ENCODE peak calls at places on chromosomes 3 and 15, in four cellular contexts. One of them, this sample, is unnamed. For H3K4me1, the result is how much of the 10 kb centered on the place peaks cover.

GRCh38 chr3:161031134-161031533 is 74.0 kb downstream of the B3GALNT1 start:
- DNase-seq in trophoblast cell: peak
- DNase-seq in right cardiac atrium: no peak
- DNase-seq in aorta: no peak
- DNase-seq in this sample: no peak

GRCh38 chr3:139173372-139174108 is 128.8 kb upstream of the PRR23C start:
- DNase-seq in trophoblast cell: no peak
- DNase-seq in right cardiac atrium: peak
- DNase-seq in aorta: no peak
- DNase-seq in this sample: no peak

GRCh38 chr3:126480864-126481263 is 5.2 kb upstream of the ZXDC start:
- DNase-seq in trophoblast cell: no peak
- DNase-seq in right cardiac atrium: no peak
- DNase-seq in aorta: peak
- DNase-seq in this sample: peak

GRCh38 chr3:169636928-169637327 is 26.6 kb downstream of the MECOM start:
- DNase-seq in trophoblast cell: no peak
- DNase-seq in right cardiac atrium: no peak
- DNase-seq in aorta: no peak
- DNase-seq in this sample: no peak

GRCh38 chr3:188345223-188345622 is 191.3 kb downstream of the LPP start:
- DNase-seq in trophoblast cell: no peak
- DNase-seq in right cardiac atrium: no peak
- DNase-seq in aorta: no peak
- DNase-seq in this sample: no peak

GRCh38 chr3:31054032-31054431 is 159.6 kb upstream of the GADL1 start:
- DNase-seq in trophoblast cell: no peak
- DNase-seq in right cardiac atrium: no peak
- DNase-seq in aorta: no peak
- DNase-seq in this sample: no peak

GRCh38 chr3:43581343-43581742 is 40.5 kb downstream of the ANO10 start:
- DNase-seq in trophoblast cell: no peak
- DNase-seq in right cardiac atrium: no peak
- DNase-seq in aorta: no peak
- DNase-seq in this sample: no peak

GRCh38 chr3:59572106-59572505 is 522.3 kb upstream of the CFAP20DC start:
- DNase-seq in trophoblast cell: no peak
- DNase-seq in right cardiac atrium: no peak
- DNase-seq in aorta: no peak
- DNase-seq in this sample: no peak

GRCh38 chr3:77141423-77141822 is 101.5 kb downstream of the ROBO2 start:
- DNase-seq in trophoblast cell: no peak
- DNase-seq in right cardiac atrium: no peak
- DNase-seq in aorta: no peak
- DNase-seq in this sample: no peak

DNA sequence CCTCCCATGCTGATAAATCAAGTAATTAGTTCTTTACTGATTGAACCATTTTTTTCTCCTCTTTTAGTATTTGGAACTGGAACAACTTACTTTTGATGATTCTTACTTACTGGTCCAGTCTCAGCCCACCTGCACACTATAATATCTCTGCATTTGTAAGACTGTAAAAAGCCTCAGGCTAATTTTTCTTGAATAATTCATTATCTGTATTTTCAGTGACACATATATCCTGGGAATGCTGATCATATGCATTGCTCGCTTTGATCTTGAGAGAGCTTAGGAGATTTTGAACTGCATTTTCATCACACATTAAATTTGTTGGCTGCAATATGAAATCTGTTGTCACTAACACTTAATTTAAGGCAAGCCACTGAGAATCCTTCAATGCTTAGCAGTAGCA is 760.6 kb downstream of the EDEM1 start:
- DNase-seq in trophoblast cell: peak
- DNase-seq in right cardiac atrium: no peak
- DNase-seq in aorta: no peak
- DNase-seq in this sample: no peak
- H3K4me1 ChIP-seq in trophoblast cell: under half
- H3K4me1 ChIP-seq in right cardiac atrium: under half
- H3K4me1 ChIP-seq in aorta: under half
- H3K4me1 ChIP-seq in this sample: under half

DNA sequence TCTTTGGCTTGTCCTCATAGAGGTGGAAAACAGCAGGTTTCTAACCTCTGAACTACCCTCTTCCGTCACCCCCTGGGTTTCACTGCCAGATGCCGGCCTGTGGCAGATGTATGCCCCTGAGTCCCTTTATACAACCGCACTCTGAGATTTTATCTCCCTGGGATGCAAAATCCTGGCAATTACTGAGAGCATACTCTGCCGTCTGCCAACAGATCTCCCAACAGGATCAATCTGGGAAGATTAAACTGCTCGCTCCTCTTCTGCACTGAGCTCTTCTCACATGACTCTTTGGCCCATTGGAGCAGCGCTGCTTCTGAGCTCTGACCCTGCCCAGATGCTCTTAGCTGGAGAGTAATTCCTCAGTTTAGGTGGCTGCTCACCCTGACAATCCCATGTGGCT is 133.2 kb downstream of the LIPC start:
- DNase-seq in trophoblast cell: no peak
- DNase-seq in right cardiac atrium: no peak
- DNase-seq in aorta: no peak
- DNase-seq in this sample: no peak
- H3K4me1 ChIP-seq in trophoblast cell: under half
- H3K4me1 ChIP-seq in right cardiac atrium: under half
- H3K4me1 ChIP-seq in aorta: under half
- H3K4me1 ChIP-seq in this sample: under half

DNA sequence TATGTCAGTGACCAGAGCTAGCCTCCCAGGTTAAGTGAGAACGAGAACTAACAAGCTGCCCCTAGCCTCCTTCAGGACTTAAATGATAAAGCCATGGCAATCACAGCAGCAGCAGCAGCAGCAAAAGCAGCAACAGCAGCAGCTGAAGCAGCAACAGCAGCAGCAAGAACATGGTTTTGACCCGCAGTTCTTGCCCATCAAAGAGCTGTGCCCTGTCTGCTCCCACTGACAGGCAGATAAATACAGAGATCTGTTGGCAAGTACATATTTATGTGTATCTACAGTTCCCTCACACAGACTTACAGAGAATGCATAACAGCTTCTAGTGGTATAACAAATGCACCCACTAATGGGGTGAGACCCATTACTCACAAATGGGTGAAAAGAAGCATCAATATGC is 316.1 kb downstream of the TIGIT start:
- DNase-seq in trophoblast cell: no peak
- DNase-seq in right cardiac atrium: no peak
- DNase-seq in aorta: no peak
- DNase-seq in this sample: no peak
- H3K4me1 ChIP-seq in trophoblast cell: under half
- H3K4me1 ChIP-seq in right cardiac atrium: under half
- H3K4me1 ChIP-seq in aorta: under half
- H3K4me1 ChIP-seq in this sample: under half

GRCh38 chr15:76084263-76084662 is 24.5 kb downstream of the TMEM266 start:
- DNase-seq in trophoblast cell: no peak
- DNase-seq in right cardiac atrium: no peak
- DNase-seq in aorta: no peak
- DNase-seq in this sample: no peak
- H3K4me1 ChIP-seq in trophoblast cell: under half
- H3K4me1 ChIP-seq in right cardiac atrium: under half
- H3K4me1 ChIP-seq in aorta: under half
- H3K4me1 ChIP-seq in this sample: under half

DNA sequence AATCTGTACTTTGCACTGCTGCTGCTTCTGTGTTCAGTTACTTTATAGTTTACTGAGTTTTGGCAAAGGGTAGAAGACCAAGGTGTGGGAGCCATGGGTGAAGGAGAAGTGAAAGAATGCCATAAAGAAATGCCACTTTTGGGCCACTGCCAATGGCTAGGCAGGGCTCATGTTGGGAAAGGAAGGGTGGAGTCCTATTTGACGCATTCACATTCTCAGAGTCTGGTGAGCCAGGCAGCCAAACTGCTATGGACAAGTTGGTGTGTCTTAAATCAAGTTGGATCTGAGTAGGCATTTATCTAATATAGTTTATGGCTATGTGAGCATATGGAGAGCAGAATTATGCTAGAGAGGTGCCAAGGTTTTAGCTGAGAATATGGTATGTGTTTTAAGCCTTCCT is 296.1 kb downstream of the AGBL1 start:
- DNase-seq in trophoblast cell: no peak
- DNase-seq in right cardiac atrium: no peak
- DNase-seq in aorta: no peak
- DNase-seq in this sample: no peak
- H3K4me1 ChIP-seq in trophoblast cell: under half
- H3K4me1 ChIP-seq in right cardiac atrium: under half
- H3K4me1 ChIP-seq in aorta: under half
- H3K4me1 ChIP-seq in this sample: under half

This sample was measured in kidney.